ENCODE peak calls at places on chromosome 2, in four cellular contexts. D is hippocampal formation, R is anterior cingulate cortex, J is HEK293T. B is an unnamed sample.

GRCh38 chr2:8526403-8526696 is 155.5 kb upstream of the ID2 start:
- DNase-seq in D (no peak), R (no peak), J (no peak), B (no peak)

GRCh38 chr2:216131175-216131926 is 22.2 kb downstream of the XRCC5 start:
- DNase-seq in D (no peak), R (no peak), J (no peak), B (no peak)

GRCh38 chr2:177161741-177162440 is 50.7 kb upstream of the HNRNPA3 start:
- DNase-seq in D (no peak), R (no peak), J (no peak), B (peak)

GRCh38 chr2:167340322-167340721 is 452.0 kb downstream of the XIRP2 start:
- DNase-seq in D (no peak), R (no peak), J (no peak), B (no peak)

GRCh38 chr2:220969348-220969747 is 602.8 kb downstream of the EPHA4 start:
- DNase-seq in D (no peak), R (no peak), J (no peak), B (no peak)

GRCh38 chr2:177921726-177922125 is 150.9 kb downstream of the PDE11A start:
- DNase-seq in D (no peak), R (no peak), J (no peak), B (no peak)

GRCh38 chr2:29293830-29294438 is 178.7 kb downstream of the CLIP4 start:
- DNase-seq in D (no peak), R (no peak), J (peak), B (no peak)

GRCh38 chr2:72292433-72292832 is 144.8 kb upstream of the CYP26B1 start:
- DNase-seq in D (no peak), R (no peak), J (no peak), B (no peak)

GRCh38 chr2:211205358-211205757 is 649.0 kb downstream of the CPS1 start:
- DNase-seq in D (no peak), R (no peak), J (no peak), B (no peak)

GRCh38 chr2:119638891-119639539 is 40.0 kb upstream of the TMEM177 start:
- DNase-seq in D (no peak), R (no peak), J (no peak), B (no peak)

GRCh38 chr2:187009483-187010239 is 160.7 kb upstream of the ZSWIM2 start:
- DNase-seq in D (no peak), R (no peak), J (no peak), B (no peak)

GRCh38 chr2:134682726-134683125 is 36.1 kb downstream of the TMEM163 start:
- DNase-seq in D (no peak), R (no peak), J (no peak), B (no peak)

GRCh38 chr2:71122917-71123316 is 7.1 kb downstream of the MCEE start:
- DNase-seq in D (no peak), R (no peak), J (no peak), B (no peak)

GRCh38 chr2:54572262-54572635 is 116.1 kb downstream of the SPTBN1 start:
- DNase-seq in D (no peak), R (no peak), J (peak), B (no peak)

GRCh38 chr2:33238111-33238510 is 238.3 kb upstream of the RASGRP3 start:
- DNase-seq in D (no peak), R (no peak), J (no peak), B (no peak)

GRCh38 chr2:151071382-151071781 is 190.3 kb downstream of the RBM43 start:
- DNase-seq in D (no peak), R (no peak), J (peak), B (no peak)

GRCh38 chr2:88090446-88091283 is 23.0 kb downstream of the SMYD1 start:
- DNase-seq in D (no peak), R (no peak), J (no peak), B (peak)

GRCh38 chr2:7437716-7438648 is 520.8 kb downstream of the RNF144A start:
- DNase-seq in D (no peak), R (no peak), J (no peak), B (no peak)

B was measured in head of caudate nucleus.